ENCODE peak calls at places on chromosomes 2 and 18, in four cellular contexts. Z, N, K and T are unnamed samples.

GRCh38 chr2:41722668-41723369 is 325.0 kb upstream of the PKDCC start:
- DNase-seq in N (no peak), Z (peak; percentile 42), K (no peak), T (no peak)

GRCh38 chr2:44553456-44553855 is 191.7 kb downstream of the CAMKMT start:
- DNase-seq in N (peak; percentile 84), Z (peak; percentile 69), K (no peak), T (no peak)

GRCh38 chr2:239379641-239380170 is 21.1 kb downstream of the HDAC4 start:
- DNase-seq in K (peak; percentile 48), N (no peak), Z (no peak), T (no peak)

GRCh38 chr2:146817613-146818012 is 1027.2 kb upstream of the ACVR2A start:
- DNase-seq in Z (no peak), K (no peak), N (no peak), T (no peak)

GRCh38 chr18:68797901-68798300 is at the start of gene CCDC102B:
- DNase-seq in N (peak; percentile 18), Z (peak; percentile 65), K (no peak), T (no peak)

GRCh38 chr2:241391892-241392665 is 36.0 kb downstream of the FARP2 start:
- DNase-seq in N (peak; percentile 60), K (no peak), Z (no peak), T (peak; percentile 22)

GRCh38 chr2:171387052-171387451 is 46.7 kb downstream of the METTL8 start:
- DNase-seq in K (no peak), Z (no peak), N (no peak), T (no peak)

GRCh38 chr2:193187816-193188215 is 993.1 kb upstream of the TMEFF2 start:
- DNase-seq in N (peak; percentile 2), Z (no peak), K (no peak), T (no peak)

GRCh38 chr2:118003396-118003824 is 10.5 kb downstream of the CCDC93 start:
- DNase-seq in K (no peak), N (peak; percentile 83), Z (peak; percentile 60), T (peak; percentile 48)

GRCh38 chr18:36408606-36409005 is 111.1 kb downstream of the FHOD3 start:
- DNase-seq in K (no peak), Z (no peak), N (no peak), T (no peak)

GRCh38 chr2:1283856-1284255 is 129.4 kb upstream of the TPO start:
- DNase-seq in K (no peak), Z (no peak), N (no peak), T (no peak)

GRCh38 chr2:156483741-156484173 is 47.6 kb downstream of the GPD2 start:
- DNase-seq in Z (peak; percentile 26), K (no peak), N (no peak), T (no peak)

GRCh38 chr18:4599312-4599711 is 144.2 kb upstream of the DLGAP1 start:
- DNase-seq in K (no peak), N (no peak), Z (no peak), T (no peak)

GRCh38 chr2:26672112-26672817 is 20.3 kb upstream of the KCNK3 start:
- DNase-seq in K (peak; percentile 15), N (no peak), Z (no peak), T (no peak)

GRCh38 chr2:42812899-42813479 is 20.6 kb upstream of the HAAO start:
- DNase-seq in Z (no peak), N (peak; percentile 53), K (no peak), T (no peak)

GRCh38 chr18:68735498-68736343 is 20.8 kb upstream of the TMX3 start:
- DNase-seq in N (peak; percentile 82), K (no peak), Z (peak; percentile 50), T (no peak)

GRCh38 chr2:150247471-150247870 is 240.0 kb downstream of the RND3 start:
- DNase-seq in Z (no peak), N (no peak), K (no peak), T (no peak)

GRCh38 chr2:64649013-64649484 is 4.7 kb downstream of the SERTAD2 start:
- DNase-seq in Z (no peak), K (no peak), N (no peak), T (no peak)

GRCh38 chr2:104870249-104870816 is 16.4 kb downstream of the POU3F3 start:
- DNase-seq in N (no peak), Z (no peak), K (no peak), T (no peak)

GRCh38 chr2:157364257-157364974 is 38.8 kb upstream of the ERMN start:
- DNase-seq in K (no peak), N (peak; percentile 16), Z (no peak), T (no peak)

GRCh38 chr18:32707153-32707552 is 65.7 kb downstream of the KLHL14 start:
- DNase-seq in K (peak; percentile 61), Z (no peak), N (no peak), T (no peak)

GRCh38 chr2:234076451-234076850 is 25.9 kb downstream of the SPP2 start:
- DNase-seq in N (no peak), K (no peak), Z (no peak), T (no peak)

GRCh38 chr2:564471-565181 is 112.6 kb downstream of the TMEM18 start:
- DNase-seq in Z (no peak), N (no peak), K (no peak), T (no peak)

GRCh38 chr2:127174176-127174575 is 45.9 kb downstream of the CYP27C1 start:
- DNase-seq in Z (no peak), N (peak; percentile 64), K (no peak), T (no peak)

GRCh38 chr2:153823880-153824279 is 47.8 kb upstream of the GALNT13 start:
- DNase-seq in N (no peak), K (no peak), Z (peak; percentile 0), T (no peak)

GRCh38 chr2:24315669-24316068 is 44.7 kb downstream of the ITSN2 start:
- DNase-seq in Z (no peak), K (no peak), N (no peak), T (no peak)

GRCh38 chr18:48304906-48305693 is 104.1 kb downstream of the ZBTB7C start:
- DNase-seq in K (no peak), N (no peak), Z (no peak), T (no peak)

GRCh38 chr18:10367846-10368245 is 86.6 kb upstream of the APCDD1 start:
- DNase-seq in N (peak; percentile 46), Z (no peak), K (no peak), T (no peak)

GRCh38 chr2:97752342-97753334 is 39.3 kb downstream of the ZAP70 start:
- DNase-seq in K (no peak), Z (no peak), N (peak; percentile 38), T (no peak)

GRCh38 chr2:86704482-86704971 is 15.6 kb upstream of the RMND5A start:
- DNase-seq in N (peak; percentile 86), Z (peak; percentile 88), K (no peak), T (no peak)

GRCh38 chr2:97931118-97931850 is 64.5 kb downstream of the TMEM131 start:
- DNase-seq in Z (no peak), N (no peak), K (no peak), T (no peak)

GRCh38 chr2:25528173-25528572 is 145.2 kb downstream of the DTNB start:
- DNase-seq in Z (peak; percentile 77), N (peak; percentile 77), K (no peak), T (no peak)

GRCh38 chr2:20050104-20050711 is 1.2 kb downstream of the LAPTM4A start:
- DNase-seq in Z (peak; percentile 73), K (no peak), N (peak; percentile 86), T (no peak)

GRCh38 chr2:200509608-200510433 is at the start of gene KCTD18:
- DNase-seq in K (peak; percentile 93), Z (peak; percentile 63), N (peak; percentile 92), T (peak; percentile 58)
- H3K27ac ChIP-seq in K (peak within 1 kb of the TSS; percentile 90), Z (peak within 1 kb of the TSS; percentile 52), N (peak within 1 kb of the TSS; percentile 33), T (no peak within 1 kb of the TSS)

GRCh38 chr2:101617188-101617587 is 80.3 kb upstream of the MAP4K4 start:
- DNase-seq in Z (peak; percentile 88), K (no peak), N (peak; percentile 64), T (no peak)
- H3K4me3 ChIP-seq in Z (no peak overlapping the region), K (no peak overlapping the region), N (no peak overlapping the region), T (no peak overlapping the region)

GRCh38 chr2:222912776-222913175 is 51.9 kb downstream of the ACSL3 start:
- DNase-seq in K (no peak), N (no peak), Z (no peak), T (no peak)
- H3K27ac ChIP-seq in K (no peak overlapping the region), N (no peak overlapping the region), Z (no peak overlapping the region), T (no peak overlapping the region)

GRCh38 chr18:22559414-22560282 is 141.9 kb upstream of the CTAGE1 start:
- DNase-seq in N (peak; percentile 89), K (peak; percentile 55), Z (peak; percentile 75), T (no peak)
- H3K4me3 ChIP-seq in N (peak overlapping the region; percentile 75), K (peak overlapping the region; percentile 50), Z (peak overlapping the region; percentile 61), T (peak overlapping the region; percentile 56)

GRCh38 chr2:16018277-16019059 is 78.1 kb downstream of the MYCN start:
- DNase-seq in N (no peak), K (no peak), Z (no peak), T (no peak)
- H3K27ac ChIP-seq in N (no peak overlapping the region), K (no peak overlapping the region), Z (no peak overlapping the region), T (no peak overlapping the region)